ENCODE peak calls at places on chromosomes 11 and 22, in four cellular contexts. Q is GM12878, G is upper lobe of left lung, B is A549. A is an unnamed sample.

GRCh38 chr11:121654506-121655480 is 202.0 kb upstream of the SORL1-AS1 start:
- ATAC-seq in Q (no peak), G (no peak), B (peak; percentile 53), A (peak; percentile 1)

GRCh38 chr11:121904148-121904547 is 211.9 kb downstream of the BLID start:
- ATAC-seq in G (peak; percentile 72), B (no peak), Q (no peak), A (peak; percentile 13)

GRCh38 chr11:118670063-118670462 is 9.4 kb downstream of the TREH start:
- ATAC-seq in G (no peak), B (no peak), Q (no peak), A (no peak)

GRCh38 chr11:66115638-66116410 is 45.8 kb downstream of the PACS1 start:
- ATAC-seq in G (no peak), B (no peak), Q (peak; percentile 69), A (no peak)

GRCh38 chr11:76194872-76195668 is 11.2 kb downstream of the WNT11 start:
- ATAC-seq in Q (no peak), G (no peak), B (no peak), A (no peak)

GRCh38 chr11:46100670-46101069 is 20.6 kb downstream of the PHF21A start:
- ATAC-seq in Q (peak; percentile 91), G (no peak), B (no peak), A (no peak)

GRCh38 chr11:83007909-83008580 is 63.7 kb downstream of the RAB30 start:
- ATAC-seq in B (peak; percentile 64), Q (peak; percentile 73), G (peak; percentile 65), A (no peak)

GRCh38 chr22:37379085-37379484 is 48.2 kb downstream of the ELFN2 start:
- ATAC-seq in G (no peak), B (peak; percentile 30), Q (peak; percentile 21), A (no peak)

GRCh38 chr22:41511521-41511968 is 32.7 kb downstream of the POLR3H start:
- ATAC-seq in B (no peak), Q (no peak), G (no peak), A (no peak)

GRCh38 chr11:94638902-94639373 is 71.8 kb downstream of the PIWIL4 start:
- ATAC-seq in Q (peak; percentile 40), G (peak; percentile 84), B (no peak), A (peak; percentile 73)

GRCh38 chr11:130897262-130898182 is 18.8 kb downstream of the SNX19 start:
- ATAC-seq in G (peak; percentile 80), B (peak; percentile 68), Q (no peak), A (peak; percentile 92)

GRCh38 chr11:29530961-29531360 is 485.9 kb downstream of the KCNA4 start:
- ATAC-seq in G (no peak), Q (no peak), B (no peak), A (no peak)

GRCh38 chr11:125357551-125357950 is 138.5 kb downstream of the FEZ1 start:
- ATAC-seq in B (no peak), G (no peak), Q (peak; percentile 40), A (no peak)

GRCh38 chr22:50548046-50548912 is 2.6 kb downstream of the KLHDC7B start:
- ATAC-seq in B (no peak), Q (peak; percentile 7), G (no peak), A (no peak)

GRCh38 chr11:102831709-102832492 is 11.5 kb downstream of the MMP3 start:
- ATAC-seq in B (no peak), G (peak; percentile 60), Q (no peak), A (no peak)

GRCh38 chr22:35961480-35961902 is 67.1 kb downstream of the RBFOX2 start:
- ATAC-seq in B (peak; percentile 74), G (peak; percentile 77), Q (no peak), A (peak; percentile 90)

GRCh38 chr11:130598433-130598832 is 150.0 kb downstream of the ADAMTS15 start:
- ATAC-seq in G (no peak), B (no peak), Q (no peak), A (no peak)

GRCh38 chr11:932435-932834 is 6.8 kb downstream of the AP2A2 start:
- ATAC-seq in Q (no peak), B (no peak), G (peak; percentile 73), A (peak; percentile 53)

GRCh38 chr11:67400942-67401494 is 640 bp downstream of the PPP1CA start:
- ATAC-seq in Q (peak; percentile 21), G (no peak), B (peak; percentile 10), A (peak; percentile 0)

GRCh38 chr11:26537341-26537740 is 34.7 kb downstream of the MUC15 start:
- ATAC-seq in Q (no peak), G (no peak), B (no peak), A (no peak)

GRCh38 chr11:128323381-128323780 is 264.0 kb downstream of the ETS1 start:
- ATAC-seq in B (peak; percentile 25), Q (peak; percentile 43), G (peak; percentile 50), A (no peak)

GRCh38 chr11:44943696-44944095 is 7.0 kb downstream of the TP53I11 start:
- ATAC-seq in G (no peak), B (no peak), Q (peak; percentile 20), A (no peak)

GRCh38 chr11:89405629-89406028 is 85.5 kb downstream of the NOX4 start:
- ATAC-seq in Q (no peak), G (no peak), B (no peak), A (no peak)

GRCh38 chr11:90639687-90640086 is 416.8 kb upstream of the CHORDC1 start:
- ATAC-seq in B (peak; percentile 34), G (no peak), Q (no peak), A (peak; percentile 31)

GRCh38 chr11:70618471-70619101 is 220.3 kb downstream of the CTTN start:
- ATAC-seq in B (no peak), G (no peak), Q (no peak), A (no peak)

GRCh38 chr11:97854357-97854756 is 1166.4 kb upstream of the CNTN5 start:
- ATAC-seq in B (no peak), G (no peak), Q (no peak), A (no peak)

GRCh38 chr11:65623852-65624616 is 8.5 kb downstream of the PCNX3 start:
- ATAC-seq in G (no peak), B (no peak), Q (no peak), A (no peak)

DNA sequence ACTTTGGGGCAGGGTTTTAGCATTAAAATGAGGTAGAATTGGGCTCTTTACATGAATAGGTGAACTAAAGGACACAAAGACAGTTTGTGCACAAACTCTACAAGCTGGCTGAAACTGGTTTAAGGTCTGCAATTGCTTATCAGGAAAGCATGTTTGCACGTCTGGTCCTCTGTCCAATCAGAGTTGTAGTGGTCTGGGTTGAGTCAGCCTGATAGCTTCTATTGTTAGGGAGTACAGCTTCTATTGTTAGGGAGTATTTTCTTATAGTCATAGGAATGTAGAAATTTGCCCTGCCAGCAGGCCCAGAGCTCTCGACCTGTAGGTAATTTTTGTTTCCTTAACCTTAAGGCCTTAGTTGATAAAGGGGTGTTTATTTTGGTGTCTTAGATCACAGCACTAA is 1422.4 kb downstream of the LRRC4C start:
- ATAC-seq in B (no peak), G (no peak), Q (no peak), A (no peak)
- H3K27ac ChIP-seq in B (no peak overlapping the region), G (no peak overlapping the region), Q (no peak overlapping the region), A (no peak overlapping the region)

GRCh38 chr11:77993902-77994301 is 566 bp downstream of the INTS4 start:
- ATAC-seq in Q (no peak), B (no peak), G (no peak), A (no peak)
- TF ChIP-seq EP300 in Q (no peak), B (no peak), G (no peak), A (no peak)

GRCh38 chr22:46203590-46203980 is 46.5 kb downstream of the CDPF1 start:
- ATAC-seq in B (no peak), Q (no peak), G (no peak), A (no peak)
- H3K27ac ChIP-seq in B (no peak overlapping the region), Q (no peak overlapping the region), G (no peak overlapping the region), A (no peak overlapping the region)

GRCh38 chr11:134517621-134518293 is 105.7 kb upstream of the B3GAT1 start:
- ATAC-seq in B (no peak), G (no peak), Q (no peak), A (no peak)

GRCh38 chr11:134515081-134515960 is 103.3 kb upstream of the B3GAT1 start:
- ATAC-seq in Q (no peak), B (no peak), G (no peak), A (no peak)

GRCh38 chr11:134518616-134519389 is 106.8 kb upstream of the B3GAT1 start:
- ATAC-seq in Q (no peak), G (no peak), B (no peak), A (no peak)

GRCh38 chr11:134516529-134516928 is 104.5 kb upstream of the B3GAT1 start:
- ATAC-seq in G (no peak), Q (no peak), B (no peak), A (no peak)

DNA sequence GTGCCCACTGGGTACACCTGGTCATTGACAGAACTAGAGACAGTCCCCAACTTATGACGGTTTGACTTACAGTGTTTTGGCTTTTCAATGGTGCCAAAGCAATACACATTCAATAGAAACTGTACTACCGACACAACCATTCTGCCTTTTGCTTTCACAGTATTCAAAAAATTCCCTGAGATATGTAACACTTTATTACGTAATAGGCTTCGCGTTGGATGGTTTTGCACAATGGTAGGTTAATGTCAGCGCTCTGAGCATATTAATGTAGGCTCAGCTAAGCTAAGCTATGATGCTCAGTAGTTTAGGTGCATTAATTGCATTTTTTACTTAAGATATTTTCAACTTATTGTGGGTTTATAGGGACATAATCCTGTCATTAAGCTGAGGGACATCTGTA is 105.1 kb upstream of the B3GAT1 start:
- ATAC-seq in Q (no peak), B (no peak), G (no peak), A (no peak)
- TF ChIP-seq EP300 in Q (no peak), B (no peak), G (no peak), A (no peak)

GRCh38 chr11:6608726-6609501 is 3.1 kb downstream of the TAF10 start:
- ATAC-seq in G (no peak), B (no peak), Q (no peak), A (no peak)
- H3K27ac ChIP-seq in G (no peak overlapping the region), B (no peak overlapping the region), Q (no peak overlapping the region), A (peak overlapping the region; percentile 99)

GRCh38 chr22:43829448-43829821 is 17.3 kb upstream of the EFCAB6 start:
- ATAC-seq in B (no peak), G (peak; percentile 40), Q (no peak), A (no peak)

GRCh38 chr22:43827336-43827735 is 15.2 kb upstream of the EFCAB6 start:
- ATAC-seq in Q (no peak), B (no peak), G (no peak), A (no peak)

GRCh38 chr22:43827926-43828710 is 16.0 kb upstream of the EFCAB6 start:
- ATAC-seq in B (peak; percentile 32), G (no peak), Q (no peak), A (no peak)

GRCh38 chr22:43829904-43830851 is 18.1 kb upstream of the EFCAB6 start:
- ATAC-seq in B (no peak), G (peak; percentile 79), Q (no peak), A (peak; percentile 78)

GRCh38 chr22:43828711-43829447 is 16.8 kb upstream of the EFCAB6 start:
- ATAC-seq in G (peak; percentile 54), Q (no peak), B (no peak), A (peak; percentile 83)
- TF ChIP-seq EP300 in G (peak; percentile 71), Q (no peak), B (no peak), A (no peak)

DNA sequence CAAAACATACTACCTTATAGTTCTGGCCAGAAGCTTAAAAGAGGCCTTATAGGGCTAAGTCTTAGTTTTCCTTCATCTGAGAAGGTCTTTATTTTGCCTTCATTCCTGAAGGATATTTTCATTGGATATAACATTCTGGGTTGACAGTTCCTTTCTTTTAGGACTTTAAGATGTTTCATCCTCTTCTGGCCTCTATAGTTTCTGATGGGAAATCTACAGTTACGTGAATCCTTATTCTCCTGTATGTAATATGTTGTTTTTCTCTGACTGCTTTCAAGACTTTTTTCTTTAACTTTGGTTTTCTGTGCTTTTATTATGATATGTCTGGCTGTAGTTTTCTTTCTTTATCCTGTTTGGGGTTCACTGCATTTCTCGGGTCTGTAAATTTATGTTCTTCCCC is 48.2 kb downstream of the BCR start:
- ATAC-seq in B (no peak), G (no peak), Q (no peak), A (no peak)
- H3K27ac ChIP-seq in B (no peak overlapping the region), G (no peak overlapping the region), Q (no peak overlapping the region), A (no peak overlapping the region)

GRCh38 chr11:108847288-108847687 is 182.4 kb downstream of the DDX10 start:
- ATAC-seq in B (no peak), G (no peak), Q (no peak), A (no peak)
- TF ChIP-seq EP300 in B (no peak), G (no peak), Q (no peak), A (no peak)